ENCODE peak calls at places on chromosome 20, in eight cellular contexts. F is left ventricle myocardium inferior, E is vagina, L is endothelial cell of umbilical vein, U is Calu3, M is cardiac muscle cell, P is natural killer cell, T is cardiac fibroblast. A is an unnamed sample.

GRCh38 chr20:61218886-61219480 is 33.1 kb upstream of the CDH4 start:
- DNase-seq in F (no peak), E (no peak), L (no peak), U (no peak), M (peak; percentile 2), P (no peak), T (peak; percentile 44), A (no peak)

GRCh38 chr20:20713244-20713765 is 861 bp upstream of the RALGAPA2 start:
- DNase-seq in F (no peak), E (peak; percentile 83), L (no peak), U (no peak), M (no peak), P (peak; percentile 17), T (peak; percentile 10), A (no peak)

GRCh38 chr20:9215539-9215938 is 146.7 kb downstream of the PLCB4 start:
- DNase-seq in F (no peak), E (no peak), L (peak; percentile 6), U (no peak), M (no peak), P (no peak), T (peak; percentile 24), A (no peak)

GRCh38 chr20:59932616-59933295 is 681 bp downstream of the SYCP2 start:
- DNase-seq in F (no peak), E (no peak), L (no peak), U (no peak), M (no peak), P (no peak), T (no peak), A (no peak)

GRCh38 chr20:39066464-39066863 is 104.3 kb downstream of the DHX35 start:
- DNase-seq in F (no peak), E (no peak), L (no peak), U (no peak), M (no peak), P (no peak), T (no peak), A (no peak)

GRCh38 chr20:49395183-49395582 is 87.3 kb downstream of the KCNB1 start:
- DNase-seq in F (no peak), E (no peak), L (no peak), U (no peak), M (no peak), P (no peak), T (no peak), A (no peak)

GRCh38 chr20:12262747-12263146 is 345.1 kb downstream of the BTBD3 start:
- DNase-seq in F (no peak), E (no peak), L (no peak), U (no peak), M (no peak), P (no peak), T (no peak), A (no peak)

GRCh38 chr20:47318027-47318595 is 38.4 kb downstream of the ZMYND8 start:
- DNase-seq in F (no peak), E (no peak), L (no peak), U (peak; percentile 77), M (no peak), P (no peak), T (peak; percentile 95), A (no peak)

GRCh38 chr20:45407067-45407745 is 883 bp upstream of the DBNDD2 start:
- DNase-seq in F (peak; percentile 65), E (no peak), L (peak; percentile 24), U (peak; percentile 44), M (no peak), P (no peak), T (peak; percentile 41), A (no peak)

GRCh38 chr20:36149469-36149868 is 5.1 kb upstream of the EPB41L1 start:
- DNase-seq in F (peak; percentile 77), E (no peak), L (no peak), U (no peak), M (no peak), P (no peak), T (no peak), A (no peak)

GRCh38 chr20:20525756-20526155 is 157.9 kb downstream of the INSM1 start:
- DNase-seq in F (no peak), E (no peak), L (no peak), U (no peak), M (no peak), P (no peak), T (no peak), A (no peak)

GRCh38 chr20:63896136-63896890 is 1.4 kb downstream of the DNAJC5 start:
- DNase-seq in F (peak; percentile 51), E (no peak), L (peak; percentile 45), U (peak; percentile 39), M (peak; percentile 11), P (peak; percentile 46), T (peak; percentile 20), A (peak; percentile 41)

GRCh38 chr20:11044561-11044960 is 370.8 kb upstream of the JAG1 start:
- DNase-seq in F (no peak), E (no peak), L (no peak), U (no peak), M (no peak), P (no peak), T (no peak), A (no peak)

GRCh38 chr20:61288331-61288784 is 36.3 kb downstream of the CDH4 start:
- DNase-seq in F (no peak), E (no peak), L (no peak), U (no peak), M (no peak), P (no peak), T (no peak), A (no peak)

GRCh38 chr20:48995599-48995998 is 50.5 kb upstream of the CSE1L start:
- DNase-seq in F (no peak), E (no peak), L (no peak), U (no peak), M (no peak), P (no peak), T (no peak), A (no peak)

GRCh38 chr20:50632236-50632635 is 59.1 kb downstream of the RIPOR3 start:
- DNase-seq in F (no peak), E (no peak), L (no peak), U (no peak), M (no peak), P (no peak), T (no peak), A (no peak)

GRCh38 chr20:57399587-57400261 is 8.5 kb downstream of the RBM38 start:
- DNase-seq in F (no peak), E (no peak), L (no peak), U (no peak), M (no peak), P (no peak), T (no peak), A (peak; percentile 53)

GRCh38 chr20:5674176-5674660 is 76.0 kb upstream of the SHLD1 start:
- DNase-seq in F (no peak), E (no peak), L (no peak), U (no peak), M (no peak), P (no peak), T (peak; percentile 49), A (no peak)

GRCh38 chr20:18056174-18057105 is 1.3 kb downstream of the OVOL2 start:
- DNase-seq in F (no peak), E (no peak), L (no peak), U (peak; percentile 33), M (peak; percentile 12), P (no peak), T (no peak), A (peak; percentile 20)

GRCh38 chr20:57647006-57647932 is 27.0 kb upstream of the ZBP1 start:
- DNase-seq in F (no peak), E (no peak), L (no peak), U (peak; percentile 36), M (no peak), P (no peak), T (no peak), A (no peak)

GRCh38 chr20:34367155-34367554 is 4.1 kb downstream of the ITCH start:
- DNase-seq in F (no peak), E (no peak), L (no peak), U (no peak), M (no peak), P (no peak), T (no peak), A (no peak)

GRCh38 chr20:34370062-34370461 is 7.0 kb downstream of the ITCH start:
- DNase-seq in F (no peak), E (no peak), L (no peak), U (no peak), M (no peak), P (no peak), T (no peak), A (no peak)

GRCh38 chr20:34365765-34366213 is 2.7 kb downstream of the ITCH start:
- DNase-seq in F (no peak), E (no peak), L (no peak), U (no peak), M (no peak), P (peak; percentile 47), T (no peak), A (no peak)

GRCh38 chr20:34369265-34369664 is 6.2 kb downstream of the ITCH start:
- DNase-seq in F (no peak), E (no peak), L (no peak), U (no peak), M (no peak), P (peak; percentile 40), T (no peak), A (no peak)

GRCh38 chr20:34368547-34368946 is 5.5 kb downstream of the ITCH start:
- DNase-seq in F (no peak), E (no peak), L (no peak), U (no peak), M (no peak), P (no peak), T (no peak), A (no peak)
- TF ChIP-seq CTCF in F (no peak), E (no peak), L (no peak), U (no peak), M (no peak), P (no peak), T (no peak), A (no peak)

GRCh38 chr20:37442547-37442946 is 78.5 kb upstream of the NNAT start:
- DNase-seq in F (no peak), E (no peak), L (no peak), U (no peak), M (no peak), P (no peak), T (no peak), A (no peak)
- TF ChIP-seq CTCF in F (no peak), E (no peak), L (no peak), U (no peak), M (no peak), P (no peak), T (no peak), A (no peak)

DNA sequence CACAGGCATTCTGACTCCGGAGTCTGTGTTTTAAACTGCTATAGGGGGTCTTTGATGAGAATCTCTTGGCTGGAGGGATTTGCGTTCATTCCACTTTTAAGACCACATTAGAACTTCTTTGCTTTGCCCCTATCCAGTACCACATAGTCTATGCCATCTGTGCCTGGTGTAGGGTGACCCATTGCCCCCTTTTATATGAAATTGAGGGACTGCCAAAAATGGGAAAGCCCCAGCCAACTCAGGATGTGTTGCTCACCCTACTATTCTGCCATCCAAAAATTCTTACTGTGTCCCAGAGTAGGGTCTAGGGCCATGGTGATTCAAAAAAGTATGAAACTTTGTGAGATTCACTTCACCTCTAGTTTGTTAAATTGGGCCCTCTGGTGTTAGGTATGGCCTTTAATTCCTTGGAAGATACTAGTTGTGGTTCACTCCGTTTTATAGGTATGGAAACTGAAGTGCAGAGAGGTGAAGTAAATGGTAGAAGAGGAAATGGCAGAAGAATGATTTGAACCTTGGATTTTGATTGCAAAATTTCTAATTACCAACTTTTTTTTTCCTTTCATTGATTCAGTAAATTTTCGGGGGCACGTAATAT is 1.4 kb downstream of the PFDN4 start:
- DNase-seq in F (no peak), E (no peak), L (no peak), U (no peak), M (no peak), P (no peak), T (no peak), A (no peak)
- TF ChIP-seq CTCF in F (no peak), E (no peak), L (no peak), U (no peak), M (no peak), P (no peak), T (no peak), A (no peak)

GRCh38 chr20:290081-290831 is at the start of gene C20orf96:
- DNase-seq in F (peak; percentile 93), E (no peak), L (peak; percentile 94), U (peak; percentile 85), M (peak; percentile 96), P (peak; percentile 80), T (peak; percentile 97), A (peak; percentile 85)
- TF ChIP-seq CTCF in F (peak; percentile 58), E (no peak), L (peak; percentile 22), U (no peak), M (peak; percentile 61), P (no peak), T (peak; percentile 52), A (no peak)